ENCODE peak calls at places on chromosomes 4 and X, in eight cellular contexts. K, O, X, T, B, Z, C and I are unnamed samples.

GRCh38 chrX:45602151-45602550 is 401.5 kb upstream of the DIPK2B start:
- DNase-seq in X (no peak), K (no peak), C (no peak), Z (no peak), T (no peak), B (no peak), O (no peak), I (no peak)

GRCh38 chr4:41257901-41258300 is 1.2 kb downstream of the UCHL1 start:
- DNase-seq in B (no peak), C (peak), K (no peak), X (no peak), Z (no peak), T (peak), O (no peak), I (no peak)

GRCh38 chr4:53119685-53120084 is 246.2 kb downstream of the SCFD2 start:
- DNase-seq in X (peak), B (no peak), Z (peak), T (peak), O (no peak), K (no peak), C (no peak), I (no peak)

GRCh38 chr4:78533854-78534253 is 17.7 kb upstream of the ANXA3 start:
- DNase-seq in X (no peak), C (no peak), T (no peak), K (no peak), B (no peak), O (no peak), Z (no peak), I (no peak)

GRCh38 chr4:149344436-149344835 is 471.2 kb downstream of the IQCM start:
- DNase-seq in O (no peak), X (no peak), Z (no peak), C (no peak), B (no peak), T (no peak), K (no peak), I (no peak)

GRCh38 chr4:88177981-88178632 is 19.7 kb upstream of the ABCG2 start:
- DNase-seq in T (peak), O (peak), K (no peak), X (no peak), B (peak), C (no peak), Z (peak), I (no peak)

GRCh38 chr4:26052663-26053534 is 138.9 kb downstream of the SMIM20 start:
- DNase-seq in K (no peak), Z (no peak), O (no peak), T (no peak), B (peak), X (no peak), C (no peak), I (peak)

GRCh38 chrX:154459843-154460242 is 1.8 kb downstream of the PLXNA3 start:
- DNase-seq in K (no peak), O (no peak), Z (no peak), C (peak), B (no peak), T (no peak), X (no peak), I (peak)

GRCh38 chr4:1767058-1767769 is 25.9 kb upstream of the FGFR3 start:
- DNase-seq in O (no peak), T (peak), X (no peak), C (peak), K (no peak), B (no peak), Z (peak), I (peak)

GRCh38 chr4:25448379-25449109 is 71.5 kb downstream of the ANAPC4 start:
- DNase-seq in B (no peak), T (peak), X (no peak), O (no peak), Z (peak), K (no peak), C (no peak), I (no peak)

GRCh38 chr4:32290102-32290501 is 1569.9 kb downstream of the PCDH7 start:
- DNase-seq in O (no peak), Z (no peak), K (no peak), C (no peak), T (no peak), X (no peak), B (no peak), I (no peak)

GRCh38 chrX:53115550-53115874 is 21.6 kb downstream of the KANTR start:
- DNase-seq in Z (no peak), K (no peak), X (no peak), O (no peak), C (no peak), T (no peak), B (no peak), I (no peak)
- TF ChIP-seq CTCF in Z (no peak), K (no peak), X (no peak), O (no peak), C (no peak), T (no peak), B (no peak), I (no peak)

DNA sequence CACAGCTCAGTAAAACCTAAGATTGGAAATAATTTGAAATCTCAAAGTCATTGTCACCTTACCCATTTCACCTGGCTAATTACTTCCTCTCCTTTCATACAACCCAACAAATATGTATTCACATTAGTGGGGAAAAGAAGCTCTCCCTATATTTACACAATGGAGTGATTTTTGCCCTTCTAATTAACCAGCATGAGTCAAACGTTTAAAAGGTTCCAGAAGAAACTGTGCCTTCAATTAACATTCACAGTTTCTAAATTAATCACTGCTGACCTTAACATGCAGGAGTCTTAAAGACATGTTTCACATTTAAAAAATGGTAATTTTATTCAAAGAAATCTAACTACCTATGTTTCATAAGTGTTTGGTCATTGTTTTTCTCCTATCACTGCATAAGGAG is 254.6 kb downstream of the CBLL2 start:
- DNase-seq in C (no peak), B (no peak), K (no peak), Z (no peak), X (no peak), T (no peak), O (no peak), I (no peak)
- H3K27ac ChIP-seq in C (no peak), B (no peak), K (no peak), Z (no peak), X (no peak), T (no peak), O (no peak), I (no peak)

DNA sequence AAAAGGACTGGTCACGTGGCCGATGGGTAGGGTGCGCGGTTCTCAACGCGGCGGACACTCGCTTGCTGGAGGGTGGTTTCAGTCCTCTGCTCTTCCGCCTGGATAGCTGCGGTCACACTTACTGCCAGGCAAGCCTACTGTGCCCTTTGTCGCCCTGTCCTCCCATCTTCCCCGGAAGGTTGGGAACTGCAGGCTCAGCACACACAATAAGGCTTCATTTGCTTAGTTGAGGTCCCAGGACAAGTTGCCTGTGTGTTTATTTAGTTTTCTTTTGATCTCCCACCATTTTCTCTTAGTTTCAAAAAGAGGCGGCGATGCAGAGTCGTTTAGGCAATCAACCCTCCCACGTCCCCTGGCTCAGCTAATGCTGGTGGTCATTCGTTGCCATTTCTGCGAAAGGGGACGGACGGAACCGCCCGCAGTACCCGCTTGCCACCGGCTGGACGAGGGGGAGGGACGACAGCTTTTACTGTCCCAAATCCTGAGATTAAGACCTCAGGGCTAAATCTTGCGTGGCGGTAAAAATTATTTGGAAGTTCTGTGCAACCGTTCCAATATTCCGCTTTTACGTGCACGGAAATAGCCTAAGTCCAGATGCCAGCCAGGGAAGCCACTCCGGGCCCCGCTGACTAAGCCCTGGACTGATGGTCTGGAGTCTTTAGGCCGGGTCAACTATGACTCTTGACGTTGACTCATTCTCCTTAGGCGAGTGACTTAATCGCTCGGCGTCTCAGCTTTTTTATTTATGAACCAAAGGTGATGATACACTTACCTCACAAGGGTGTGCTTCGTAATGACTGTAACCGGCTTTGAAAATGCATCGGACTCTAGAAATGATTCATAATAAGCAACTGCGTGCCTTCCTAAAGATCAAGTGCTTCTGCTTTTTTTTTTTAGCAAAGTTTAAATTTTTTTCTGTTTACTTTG is 671 bp upstream of the EIF4E start:
- DNase-seq in T (no peak), X (peak), C (peak), K (no peak), O (peak), B (peak), Z (no peak), I (peak)
- TF ChIP-seq CTCF in T (no peak), X (no peak), C (no peak), K (no peak), O (no peak), B (no peak), Z (no peak), I (no peak)

GRCh38 chrX:132022863-132023116 is 312 bp upstream of the STK26 start:
- DNase-seq in O (peak), X (no peak), K (no peak), Z (no peak), B (no peak), C (no peak), T (no peak), I (no peak)

GRCh38 chrX:132022115-132022862 is 813 bp upstream of the STK26 start:
- DNase-seq in X (no peak), C (peak), O (peak), K (peak), Z (no peak), B (no peak), T (no peak), I (no peak)

GRCh38 chrX:132025085-132025484 is 2.0 kb downstream of the STK26 start:
- DNase-seq in C (no peak), T (peak), K (peak), O (no peak), X (no peak), B (no peak), Z (no peak), I (no peak)

GRCh38 chrX:132023896-132024386 is 839 bp downstream of the STK26 start:
- DNase-seq in X (peak), B (no peak), T (peak), Z (peak), O (peak), C (no peak), K (peak), I (no peak)

DNA sequence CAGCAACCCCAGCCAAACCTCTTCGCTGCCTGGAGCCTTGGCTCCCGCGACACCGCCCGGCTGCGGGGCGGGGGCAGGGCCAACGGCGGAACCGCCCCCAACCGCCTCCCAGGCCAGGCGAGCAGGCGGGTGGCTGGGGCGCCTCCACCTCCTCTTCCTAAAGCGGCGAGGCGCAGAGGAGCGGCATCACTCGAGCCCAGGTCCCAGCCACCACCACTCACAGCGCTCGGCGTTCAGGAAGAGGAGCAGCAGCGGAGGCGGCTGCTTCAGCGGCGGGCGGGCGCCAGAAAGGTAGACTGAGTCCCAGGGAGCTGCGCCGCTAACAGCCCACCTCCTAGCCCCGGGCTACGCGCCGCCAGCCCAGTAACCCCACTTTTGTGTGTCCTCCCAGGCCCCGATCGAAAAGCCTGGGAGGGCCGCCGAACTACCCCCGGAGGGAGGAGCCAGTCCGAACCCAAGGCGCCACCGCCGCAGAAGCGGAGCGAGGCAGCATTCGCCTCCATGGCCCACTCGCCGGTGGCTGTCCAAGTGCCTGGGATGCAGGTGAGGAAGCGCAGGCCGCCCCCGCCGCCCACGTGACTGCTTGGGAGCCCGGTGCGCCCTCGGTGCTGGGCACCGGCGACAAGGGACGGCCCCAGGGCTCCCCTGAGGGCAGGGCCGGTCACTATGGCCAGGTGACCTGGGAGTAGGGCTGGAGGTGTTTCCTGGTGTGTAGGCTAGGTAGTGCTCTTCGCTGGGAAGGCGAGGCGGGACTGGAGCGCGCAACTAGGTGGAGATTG is at the start of gene STK26:
- DNase-seq in T (peak), C (peak), B (peak), K (peak), X (peak), O (peak), Z (peak), I (peak)
- H3K27ac ChIP-seq in T (peak), C (no peak), B (peak), K (peak), X (peak), O (peak), Z (peak), I (peak)

GRCh38 chr4:37780444-37781133 is 45.9 kb upstream of the PGM2 start:
- DNase-seq in C (no peak), O (no peak), T (peak), B (peak), K (peak), X (no peak), Z (no peak), I (no peak)
- TF ChIP-seq CTCF in C (no peak), O (no peak), T (no peak), B (no peak), K (peak), X (no peak), Z (no peak), I (no peak)

DNA sequence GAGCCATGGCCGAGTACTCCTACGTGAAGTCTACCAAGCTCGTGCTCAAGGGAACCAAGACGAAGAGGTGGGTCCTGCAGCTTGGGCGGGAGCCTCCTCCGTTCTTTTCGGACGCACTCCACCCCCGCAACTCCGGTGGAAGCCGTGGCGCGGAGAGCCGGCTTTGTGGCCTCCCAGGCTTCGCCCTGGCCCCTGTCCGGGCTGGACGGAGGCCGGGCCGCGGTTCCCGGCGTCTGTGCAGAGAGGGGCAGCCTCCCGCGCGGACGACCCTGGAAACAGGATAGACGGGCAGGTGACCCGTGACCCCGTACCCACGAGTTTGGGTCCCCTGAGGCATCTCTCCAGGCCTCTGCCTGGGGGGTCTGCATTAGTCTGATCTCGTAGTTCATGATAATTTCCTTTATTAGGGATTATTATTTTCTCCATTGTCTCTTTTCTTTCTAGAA is 356 bp downstream of the FRG1 start:
- DNase-seq in O (no peak), B (no peak), X (no peak), C (no peak), T (no peak), Z (no peak), K (no peak), I (no peak)
- H3K27ac ChIP-seq in O (peak), B (peak), X (peak), C (peak), T (peak), Z (no peak), K (peak), I (peak)

GRCh38 chr4:74621616-74622015 is 172.7 kb downstream of the BTC start:
- DNase-seq in K (no peak), B (no peak), T (no peak), Z (no peak), X (no peak), C (no peak), O (no peak), I (no peak)

GRCh38 chr4:74624351-74625151 is 169.8 kb downstream of the BTC start:
- DNase-seq in O (peak), Z (no peak), B (no peak), X (no peak), T (no peak), K (no peak), C (no peak), I (no peak)

GRCh38 chr4:74619931-74620702 is 174.2 kb downstream of the BTC start:
- DNase-seq in B (no peak), X (no peak), K (no peak), C (no peak), T (no peak), O (no peak), Z (no peak), I (no peak)

GRCh38 chr4:74625981-74626380 is 168.3 kb downstream of the BTC start:
- DNase-seq in O (no peak), X (no peak), Z (no peak), T (no peak), K (no peak), C (no peak), B (no peak), I (no peak)

DNA sequence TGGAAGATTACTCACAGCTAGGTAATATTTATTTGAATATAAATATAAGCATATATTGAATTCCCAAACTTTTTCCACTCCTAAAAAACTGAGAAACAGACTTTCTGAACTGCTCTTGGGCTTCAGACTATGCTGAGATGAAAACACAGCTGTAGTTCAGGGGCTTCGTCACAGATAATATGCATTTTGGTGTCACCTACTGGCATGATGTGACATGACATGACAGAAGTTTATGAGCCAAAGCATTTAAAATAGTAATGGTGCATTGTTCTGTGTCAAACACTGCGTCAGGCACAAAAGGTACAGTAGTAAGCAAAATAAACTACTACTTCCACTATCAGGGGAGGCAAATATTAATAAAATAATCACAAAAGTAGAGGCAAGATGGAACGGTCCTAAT is 171.3 kb downstream of the BTC start:
- DNase-seq in O (peak), C (peak), X (no peak), Z (no peak), T (peak), B (no peak), K (peak), I (peak)
- TF ChIP-seq CTCF in O (peak), C (peak), X (no peak), Z (peak), T (peak), B (no peak), K (peak), I (peak)

DNA sequence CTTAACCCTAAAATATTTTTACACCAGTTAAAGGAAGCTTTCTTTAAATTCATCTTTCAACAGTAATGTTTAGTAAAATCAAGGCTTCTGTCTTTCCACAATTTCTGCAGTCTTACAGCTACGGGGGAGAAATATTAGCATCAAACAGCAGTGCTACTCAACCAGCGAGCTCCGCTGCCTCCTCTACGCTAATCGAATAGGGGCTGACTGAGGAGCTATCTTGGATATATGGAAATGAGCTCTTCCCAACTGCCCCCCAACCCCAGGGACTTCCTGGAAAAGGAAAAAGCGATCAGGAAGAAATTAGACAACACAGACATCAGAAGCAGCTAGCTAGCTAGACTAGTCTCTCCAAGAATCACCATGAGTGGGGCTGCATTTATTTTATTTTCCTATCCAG is 7.7 kb downstream of the NKX6-1 start:
- DNase-seq in X (no peak), Z (no peak), C (no peak), O (no peak), T (peak), K (no peak), B (no peak), I (no peak)
- H3K27ac ChIP-seq in X (no peak), Z (no peak), C (no peak), O (no peak), T (no peak), K (no peak), B (no peak), I (no peak)